ENCODE peak calls at places on chromosome 5, in eight cellular contexts. B, E, J, W, R, F, L and O are unnamed samples.
A peak's percentile ranks its signal among the peaks of the same experiment; 100 is the strongest.

GRCh38 chr5:103929310-103930003 is 366.9 kb upstream of the NUDT12 start:
- DNase-seq in B (no peak), E (no peak), J (no peak), W (no peak), R (no peak), F (no peak), L (no peak), O (peak; percentile 13)

GRCh38 chr5:94181940-94182339 is 436.5 kb downstream of the KIAA0825 start:
- DNase-seq in B (no peak), E (no peak), J (no peak), W (peak; percentile 22), R (no peak), F (no peak), L (no peak), O (peak; percentile 3)

GRCh38 chr5:17918373-17919104 is 284.3 kb downstream of the TAF11L14 start:
- DNase-seq in B (no peak), E (no peak), J (no peak), W (no peak), R (peak; percentile 46), F (no peak), L (no peak), O (peak; percentile 44)

GRCh38 chr5:160064441-160064840 is 54.8 kb downstream of the PWWP2A start:
- DNase-seq in B (no peak), E (no peak), J (no peak), W (no peak), R (no peak), F (no peak), L (peak; percentile 18), O (no peak)

GRCh38 chr5:141420855-141421488 is at the start of gene PCDHGA11:
- DNase-seq in B (no peak), E (peak; percentile 37), J (no peak), W (peak; percentile 33), R (peak; percentile 1), F (peak; percentile 63), L (no peak), O (peak; percentile 68)

GRCh38 chr5:104084896-104085295 is 522.3 kb upstream of the NUDT12 start:
- DNase-seq in B (no peak), E (no peak), J (no peak), W (no peak), R (no peak), F (no peak), L (no peak), O (no peak)

GRCh38 chr5:174189638-174190037 is 144.1 kb downstream of the NSG2 start:
- DNase-seq in B (no peak), E (no peak), J (no peak), W (no peak), R (no peak), F (no peak), L (no peak), O (no peak)

GRCh38 chr5:52796507-52797103 is 8.9 kb downstream of the ITGA1 start:
- DNase-seq in B (no peak), E (no peak), J (no peak), W (no peak), R (no peak), F (no peak), L (no peak), O (no peak)

GRCh38 chr5:11590475-11590874 is 313.8 kb downstream of the CTNND2 start:
- DNase-seq in B (no peak), E (no peak), J (no peak), W (no peak), R (no peak), F (no peak), L (no peak), O (no peak)